ENCODE peak calls at places on chromosomes 6 and 20, in four cellular contexts. O is IMR-90, W is OCI-LY7, F is H1. Y is an unnamed sample.
A peak's percentile ranks its signal among the peaks of the same experiment; 100 is the strongest.

GRCh38 chr6:125157725-125158124 is 4.2 kb downstream of the TPD52L1 start:
- DNase-seq in F (no peak), O (no peak), W (no peak), Y (no peak)

GRCh38 chr20:54995553-54995952 is 520.2 kb downstream of the DOK5 start:
- DNase-seq in F (no peak), O (no peak), W (no peak), Y (peak; percentile 10)

GRCh38 chr6:166046982-166047381 is 120.7 kb downstream of the TBXT start:
- DNase-seq in W (no peak), F (no peak), O (no peak), Y (no peak)

GRCh38 chr20:35991142-35991771 is 22.9 kb downstream of the CNBD2 start:
- DNase-seq in W (peak; percentile 68), O (peak; percentile 34), F (no peak), Y (peak; percentile 44)

GRCh38 chr6:21150644-21151043 is 442.9 kb upstream of the SOX4 start:
- DNase-seq in F (no peak), W (no peak), O (no peak), Y (no peak)

GRCh38 chr6:153947817-153948447 is 91.1 kb upstream of the OPRM1 start:
- DNase-seq in O (no peak), W (peak; percentile 16), F (peak; percentile 27), Y (peak; percentile 60)

GRCh38 chr6:79277109-79277508 is 42.6 kb upstream of the HMGN3 start:
- DNase-seq in W (no peak), O (peak; percentile 1), F (no peak), Y (no peak)

GRCh38 chr20:45153756-45154155 is 20.9 kb upstream of the PI3 start:
- DNase-seq in F (no peak), W (no peak), O (no peak), Y (no peak)

GRCh38 chr6:95574811-95575210 is 2.5 kb upstream of the MANEA start:
- DNase-seq in F (no peak), O (peak; percentile 65), W (no peak), Y (peak; percentile 6)

GRCh38 chr6:74585779-74586178 is 620.1 kb downstream of the COL12A1 start:
- DNase-seq in W (no peak), F (no peak), O (peak; percentile 53), Y (no peak)

GRCh38 chr6:46347669-46348068 is 143.6 kb downstream of the RCAN2 start:
- DNase-seq in O (no peak), F (no peak), W (no peak), Y (no peak)

GRCh38 chr20:24817351-24817750 is 131.7 kb upstream of the CST7 start:
- DNase-seq in O (no peak), W (no peak), F (no peak), Y (no peak)

GRCh38 chr20:58640446-58640845 is 10.6 kb upstream of the STX16 start:
- DNase-seq in O (peak; percentile 71), W (no peak), F (no peak), Y (no peak)

GRCh38 chr6:150256618-150257272 is 112.1 kb upstream of the IYD start:
- DNase-seq in O (peak; percentile 73), W (no peak), F (no peak), Y (peak; percentile 65)

GRCh38 chr20:64056889-64057627 is 5.9 kb upstream of the TCEA2 start:
- DNase-seq in W (no peak), F (no peak), O (no peak), Y (no peak)

GRCh38 chr20:64261138-64261537 is 5.6 kb downstream of the PCMTD2 start:
- DNase-seq in O (peak; percentile 55), W (no peak), F (no peak), Y (peak; percentile 74)

GRCh38 chr20:11952621-11953020 is 34.9 kb downstream of the BTBD3 start:
- DNase-seq in W (no peak), O (peak; percentile 34), F (no peak), Y (no peak)

GRCh38 chr6:132568611-132569010 is 1.5 kb upstream of the TAAR6 start:
- DNase-seq in W (no peak), F (no peak), O (no peak), Y (no peak)

GRCh38 chr20:11651138-11651537 is 266.6 kb upstream of the BTBD3 start:
- DNase-seq in O (no peak), W (no peak), F (no peak), Y (no peak)

GRCh38 chr6:158387036-158387435 is 74.8 kb downstream of the TULP4 start:
- DNase-seq in W (peak; percentile 56), F (no peak), O (no peak), Y (no peak)

GRCh38 chr20:32479012-32479411 is 106.1 kb downstream of the NOL4L start:
- DNase-seq in F (no peak), W (no peak), O (no peak), Y (peak; percentile 7)

GRCh38 chr20:32536861-32537656 is 48.1 kb downstream of the NOL4L start:
- DNase-seq in F (no peak), O (no peak), W (peak; percentile 68), Y (peak; percentile 89)

GRCh38 chr6:67129780-67130179 is 1422.8 kb upstream of the EYS start:
- DNase-seq in O (no peak), F (no peak), W (no peak), Y (no peak)

GRCh38 chr6:169162968-169163903 is 90.4 kb downstream of the THBS2 start:
- DNase-seq in W (no peak), O (peak; percentile 99), F (no peak), Y (peak; percentile 47)

GRCh38 chr6:152004036-152004566 is 196.6 kb downstream of the ESR1 start:
- DNase-seq in W (no peak), O (no peak), F (no peak), Y (no peak)
- H3K4me2 ChIP-seq in W (no peak overlapping the region), O (no peak overlapping the region), F (no peak overlapping the region), Y (no peak overlapping the region)

GRCh38 chr6:5763871-5764270 is 242.9 kb downstream of the NRN1 start:
- DNase-seq in O (peak; percentile 8), W (peak; percentile 36), F (no peak), Y (no peak)

GRCh38 chr6:5764401-5764955 is 242.2 kb downstream of the NRN1 start:
- DNase-seq in F (no peak), O (peak; percentile 78), W (no peak), Y (no peak)

GRCh38 chr6:5766260-5766659 is 240.5 kb downstream of the NRN1 start:
- DNase-seq in W (no peak), F (no peak), O (no peak), Y (no peak)

GRCh38 chr6:5765141-5765760 is 241.5 kb downstream of the NRN1 start:
- DNase-seq in W (no peak), F (no peak), O (no peak), Y (no peak)

GRCh38 chr6:5767471-5767870 is 239.3 kb downstream of the NRN1 start:
- DNase-seq in F (no peak), W (no peak), O (no peak), Y (no peak)
- H3K4me2 ChIP-seq in F (no peak overlapping the region), W (no peak overlapping the region), O (no peak overlapping the region), Y (no peak overlapping the region)

DNA sequence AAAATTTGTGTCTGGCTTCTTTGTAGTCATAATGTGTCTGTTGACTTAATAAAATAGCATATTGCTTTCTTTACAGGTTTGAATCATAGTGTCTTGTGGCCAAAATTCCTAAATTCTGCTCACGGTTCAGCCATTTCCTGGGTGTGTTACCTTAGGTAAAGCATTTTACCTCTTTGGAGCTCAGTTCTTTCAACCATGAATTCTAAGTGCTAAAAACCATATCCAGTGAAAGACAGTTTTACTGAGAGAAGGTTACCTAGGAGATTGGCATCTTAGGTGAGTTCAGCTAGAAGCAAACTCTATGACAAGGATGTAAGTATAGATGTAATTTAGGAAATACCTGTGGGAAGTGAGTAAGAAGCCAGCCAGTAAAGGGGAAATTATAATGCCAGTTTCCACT is 20.7 kb downstream of the CRYBG1 start:
- DNase-seq in O (no peak), W (no peak), F (no peak), Y (no peak)
- H3K4me2 ChIP-seq in O (no peak overlapping the region), W (no peak overlapping the region), F (no peak overlapping the region), Y (no peak overlapping the region)

GRCh38 chr20:1313236-1313964 is 15.5 kb downstream of the SDCBP2 start:
- DNase-seq in W (peak; percentile 58), F (no peak), O (peak; percentile 71), Y (peak; percentile 87)

GRCh38 chr20:1310087-1310486 is 18.9 kb downstream of the SDCBP2 start:
- DNase-seq in F (no peak), W (no peak), O (no peak), Y (no peak)

GRCh38 chr20:1310506-1311190 is 18.3 kb downstream of the SDCBP2 start:
- DNase-seq in F (no peak), O (no peak), W (no peak), Y (no peak)

GRCh38 chr20:1312308-1312707 is 16.6 kb downstream of the SDCBP2 start:
- DNase-seq in F (no peak), W (no peak), O (no peak), Y (no peak)

GRCh38 chr20:1312904-1313235 is 16.1 kb downstream of the SDCBP2 start:
- DNase-seq in W (no peak), F (no peak), O (no peak), Y (no peak)
- H3K4me2 ChIP-seq in W (no peak overlapping the region), F (peak overlapping the region; percentile 44), O (no peak overlapping the region), Y (peak overlapping the region; percentile 82)

GRCh38 chr6:34485321-34486060 is 19.6 kb downstream of the PACSIN1 start:
- DNase-seq in W (no peak), F (no peak), O (no peak), Y (no peak)

GRCh38 chr6:34484391-34484790 is 18.5 kb downstream of the PACSIN1 start:
- DNase-seq in F (no peak), W (no peak), O (no peak), Y (no peak)

GRCh38 chr6:34486106-34486740 is 20.3 kb downstream of the PACSIN1 start:
- DNase-seq in O (no peak), W (peak; percentile 40), F (no peak), Y (no peak)

GRCh38 chr6:34487536-34487935 is 21.7 kb downstream of the PACSIN1 start:
- DNase-seq in O (no peak), F (no peak), W (no peak), Y (no peak)

DNA sequence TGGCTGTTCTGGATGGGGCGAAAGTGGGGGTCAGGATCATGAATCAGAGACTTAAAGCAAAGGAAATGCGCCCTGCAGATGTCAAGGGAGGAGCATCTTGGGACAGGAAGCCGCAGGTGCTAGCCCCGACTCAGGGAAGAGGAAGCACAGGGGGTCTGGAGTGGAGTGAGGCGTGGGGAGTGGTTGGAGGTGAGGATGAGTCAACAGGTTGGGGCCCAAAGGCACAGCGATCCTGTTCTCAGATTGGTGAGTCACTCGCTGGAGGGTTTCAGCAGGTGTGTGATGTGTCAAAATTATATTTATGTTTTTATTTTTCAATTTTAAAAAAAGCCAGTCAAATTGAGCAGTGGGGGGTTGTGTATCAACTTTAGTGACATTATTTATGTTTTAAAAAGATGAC is 19.0 kb downstream of the PACSIN1 start:
- DNase-seq in F (no peak), O (no peak), W (peak; percentile 91), Y (peak; percentile 18)
- H3K4me2 ChIP-seq in F (no peak overlapping the region), O (no peak overlapping the region), W (peak overlapping the region; percentile 99), Y (no peak overlapping the region)

GRCh38 chr6:127343753-127344659 is 597 bp upstream of the ECHDC1 start:
- DNase-seq in O (peak; percentile 79), F (no peak), W (peak; percentile 24), Y (peak; percentile 28)
- H3K4me2 ChIP-seq in O (peak overlapping the region; percentile 88), F (peak overlapping the region; percentile 92), W (peak overlapping the region; percentile 98), Y (peak overlapping the region; percentile 88)

GRCh38 chr20:17655286-17655651 is 26.8 kb downstream of the RRBP1 start:
- DNase-seq in F (no peak), W (no peak), O (no peak), Y (no peak)
- H3K4me2 ChIP-seq in F (peak overlapping the region; percentile 14), W (no peak overlapping the region), O (no peak overlapping the region), Y (no peak overlapping the region)